ENCODE peak calls at places on chromosomes 6 and 20, in nine cellular contexts. H, M, D, O, G, W, P, T and L are unnamed samples.

GRCh38 chr6:145051661-145052060 is 683.7 kb downstream of the EPM2A start:
- DNase-seq in W (no peak), H (no peak), O (no peak), G (no peak), P (peak; percentile 14), D (no peak), M (no peak), T (no peak), L (no peak)

GRCh38 chr6:169689247-169689646 is 12.6 kb downstream of the WDR27 start:
- DNase-seq in O (no peak), W (no peak), H (peak; percentile 88), T (no peak), D (no peak), G (no peak), P (peak; percentile 93), M (no peak), L (peak; percentile 92)

GRCh38 chr6:137734875-137735182 is 132.2 kb upstream of the TNFAIP3 start:
- DNase-seq in W (no peak), O (no peak), M (no peak), D (no peak), T (no peak), P (no peak), H (no peak), G (no peak), L (no peak)

GRCh38 chr6:69286341-69286740 is 510.5 kb downstream of the LMBRD1 start:
- DNase-seq in D (no peak), P (no peak), W (no peak), M (no peak), H (no peak), T (no peak), G (no peak), O (no peak), L (no peak)

GRCh38 chr20:58478141-58478805 is 36.9 kb downstream of the APCDD1L start:
- DNase-seq in O (no peak), T (no peak), M (no peak), D (no peak), P (peak; percentile 72), G (no peak), H (peak; percentile 18), W (no peak), L (no peak)

GRCh38 chr20:36407196-36407733 is 101.1 kb downstream of the DLGAP4 start:
- DNase-seq in W (no peak), D (no peak), O (no peak), G (no peak), T (no peak), P (peak; percentile 62), H (peak; percentile 21), M (no peak), L (no peak)

GRCh38 chr6:166989427-166990034 is 9.7 kb upstream of the CEP43 start:
- DNase-seq in O (peak; percentile 22), G (no peak), M (no peak), H (peak; percentile 47), T (no peak), W (peak; percentile 23), D (no peak), P (peak; percentile 11), L (no peak)

GRCh38 chr6:16727996-16728395 is 33.3 kb downstream of the ATXN1 start:
- DNase-seq in O (no peak), M (no peak), H (no peak), G (no peak), T (no peak), P (no peak), D (no peak), W (no peak), L (no peak)

GRCh38 chr6:89509719-89510339 is 76.9 kb downstream of the ANKRD6 start:
- DNase-seq in D (no peak), O (no peak), P (no peak), M (no peak), W (no peak), T (no peak), H (no peak), G (no peak), L (no peak)

GRCh38 chr20:21288587-21289370 is 14.4 kb upstream of the XRN2 start:
- DNase-seq in T (no peak), D (no peak), G (no peak), W (no peak), M (no peak), P (no peak), H (no peak), O (no peak), L (no peak)

GRCh38 chr20:45014671-45015415 is 48.5 kb downstream of the STK4 start:
- DNase-seq in W (no peak), G (no peak), T (no peak), O (no peak), D (no peak), P (peak; percentile 70), H (peak; percentile 87), M (no peak), L (peak; percentile 37)

GRCh38 chr6:635233-635632 is 21.7 kb downstream of the HUS1B start:
- DNase-seq in T (no peak), D (no peak), O (no peak), H (no peak), G (no peak), M (no peak), W (no peak), P (no peak), L (no peak)

GRCh38 chr6:641225-641985 is 15.5 kb downstream of the HUS1B start:
- DNase-seq in T (no peak), H (no peak), O (no peak), G (no peak), M (no peak), D (no peak), W (no peak), P (no peak), L (no peak)

GRCh38 chr6:633611-634010 is 23.3 kb downstream of the HUS1B start:
- DNase-seq in P (no peak), W (no peak), G (no peak), M (no peak), H (no peak), O (no peak), T (no peak), D (no peak), L (no peak)

DNA sequence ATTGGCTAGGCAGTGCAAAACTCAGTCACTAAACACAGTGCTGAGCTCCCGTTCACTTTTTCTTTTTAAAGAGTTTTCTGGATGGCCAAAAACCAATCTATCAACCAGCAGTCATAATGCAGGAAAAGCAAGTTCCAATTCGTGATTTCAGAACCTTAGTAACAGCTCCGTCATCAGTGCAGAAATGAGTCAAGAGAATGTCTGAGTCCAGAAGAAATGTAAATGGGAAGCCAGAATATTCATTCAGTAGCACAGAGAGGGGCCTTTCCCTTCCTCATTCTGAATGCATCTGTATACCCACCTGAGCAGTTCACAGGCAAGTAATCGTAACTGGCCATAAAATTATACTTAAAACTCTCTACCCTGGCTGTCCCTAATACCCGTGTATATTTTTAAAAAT is 20.4 kb downstream of the HUS1B start:
- DNase-seq in W (no peak), D (no peak), M (no peak), G (no peak), P (no peak), H (no peak), T (no peak), O (no peak), L (no peak)
- TF ChIP-seq CTCF in W (no peak), D (no peak), M (no peak), G (no peak), P (no peak), H (no peak), T (no peak), O (no peak), L (no peak)

GRCh38 chr20:63891061-63892002 is 3.6 kb upstream of the DNAJC5 start:
- DNase-seq in D (no peak), P (no peak), G (no peak), W (no peak), O (no peak), H (no peak), M (no peak), T (no peak), L (no peak)
- TF ChIP-seq CTCF in D (no peak), P (no peak), G (no peak), W (no peak), O (no peak), H (no peak), M (no peak), T (no peak), L (no peak)

GRCh38 chr20:4076671-4077070 is 61.3 kb upstream of the RNF24 start:
- DNase-seq in H (peak; percentile 94), M (peak; percentile 76), W (no peak), O (no peak), D (no peak), G (no peak), P (peak; percentile 80), T (no peak), L (no peak)

GRCh38 chr20:4073852-4074741 is 58.7 kb upstream of the RNF24 start:
- DNase-seq in H (peak; percentile 25), M (no peak), D (no peak), W (no peak), T (no peak), O (no peak), G (no peak), P (no peak), L (no peak)

GRCh38 chr20:4071177-4071723 is 55.9 kb upstream of the RNF24 start:
- DNase-seq in M (no peak), G (no peak), W (no peak), T (no peak), H (peak; percentile 33), D (no peak), P (no peak), O (no peak), L (no peak)

GRCh38 chr20:4076033-4076432 is 60.7 kb upstream of the RNF24 start:
- DNase-seq in G (no peak), W (no peak), O (no peak), H (peak; percentile 19), P (no peak), M (no peak), T (no peak), D (no peak), L (no peak)

GRCh38 chr20:4074877-4075455 is 59.6 kb upstream of the RNF24 start:
- DNase-seq in P (no peak), O (no peak), H (no peak), W (no peak), M (no peak), D (no peak), T (no peak), G (no peak), L (no peak)
- TF ChIP-seq CTCF in P (no peak), O (no peak), H (no peak), W (no peak), M (no peak), D (no peak), T (no peak), G (no peak), L (no peak)

GRCh38 chr6:142419071-142419470 is 117.3 kb downstream of the ADGRG6 start:
- DNase-seq in M (no peak), W (no peak), T (no peak), P (no peak), G (no peak), H (no peak), D (no peak), O (no peak), L (no peak)

GRCh38 chr6:142413111-142413510 is 111.3 kb downstream of the ADGRG6 start:
- DNase-seq in O (no peak), D (no peak), T (no peak), W (no peak), H (peak; percentile 60), M (no peak), P (no peak), G (no peak), L (no peak)

GRCh38 chr6:142417331-142417750 is 115.5 kb downstream of the ADGRG6 start:
- DNase-seq in P (no peak), M (no peak), T (no peak), W (no peak), G (no peak), D (no peak), O (no peak), H (no peak), L (no peak)

GRCh38 chr6:142414462-142414861 is 112.7 kb downstream of the ADGRG6 start:
- DNase-seq in T (no peak), W (no peak), H (no peak), M (no peak), O (no peak), G (no peak), P (no peak), D (no peak), L (no peak)

GRCh38 chr6:142416179-142416578 is 114.4 kb downstream of the ADGRG6 start:
- DNase-seq in W (no peak), M (no peak), O (no peak), G (no peak), T (no peak), D (no peak), P (peak; percentile 80), H (peak; percentile 95), L (peak; percentile 43)
- TF ChIP-seq CTCF in W (no peak), M (no peak), O (no peak), G (no peak), T (no peak), D (no peak), P (no peak), H (no peak), L (no peak)